ENCODE peak calls at places on chromosome 11, in five cellular contexts. A, E, R, Z and D are unnamed samples.

GRCh38 chr11:129374081-129374992 is 1.3 kb upstream of the BARX2 start:
- DNase-seq in R (no peak), Z (no peak), E (no peak), A (no peak), D (no peak)

GRCh38 chr11:64164392-64165312 is 1.3 kb downstream of the MACROD1 start:
- DNase-seq in R (no peak), Z (no peak), A (no peak), E (no peak), D (no peak)

GRCh38 chr11:106399075-106399500 is 321.6 kb downstream of the AASDHPPT start:
- DNase-seq in Z (peak), R (peak), A (no peak), E (no peak), D (no peak)

GRCh38 chr11:56396047-56396446 is 16.4 kb upstream of the OR5AL1 start:
- DNase-seq in R (no peak), E (no peak), Z (no peak), A (no peak), D (no peak)

GRCh38 chr11:17598700-17599459 is 51.8 kb downstream of the OTOG start:
- DNase-seq in R (peak), Z (peak), A (peak), E (peak), D (no peak)

GRCh38 chr11:41917900-41918299 is 458.4 kb upstream of the LRRC4C start:
- DNase-seq in E (no peak), A (no peak), Z (peak), R (no peak), D (no peak)

GRCh38 chr11:32162906-32163305 is 72.0 kb downstream of the RCN1 start:
- DNase-seq in E (no peak), A (no peak), Z (no peak), R (no peak), D (no peak)

GRCh38 chr11:128238521-128239222 is 348.7 kb downstream of the ETS1 start:
- DNase-seq in A (no peak), Z (no peak), R (no peak), E (no peak), D (no peak)

GRCh38 chr11:111870522-111870886 is 877 bp downstream of the ALG9 start:
- DNase-seq in E (no peak), Z (no peak), A (no peak), R (no peak), D (no peak)

GRCh38 chr11:83287631-83288030 is 1.5 kb upstream of the CCDC90B start:
- DNase-seq in R (no peak), E (no peak), A (no peak), Z (no peak), D (no peak)

GRCh38 chr11:12797996-12798395 is 123.8 kb downstream of the TEAD1 start:
- DNase-seq in E (no peak), R (no peak), A (no peak), Z (no peak), D (no peak)

GRCh38 chr11:62902932-62903331 is 18.2 kb downstream of the CHRM1 start:
- DNase-seq in R (no peak), E (no peak), Z (no peak), A (no peak), D (no peak)

GRCh38 chr11:73201249-73201648 is 16.8 kb upstream of the P2RY2 start:
- DNase-seq in A (no peak), Z (peak), E (no peak), R (peak), D (no peak)

GRCh38 chr11:90747057-90747456 is 524.2 kb upstream of the CHORDC1 start:
- DNase-seq in A (no peak), R (peak), Z (no peak), E (no peak), D (no peak)

GRCh38 chr11:129861702-129862107 is 33.7 kb downstream of the NFRKB start:
- DNase-seq in E (no peak), R (peak), A (no peak), Z (no peak), D (no peak)

GRCh38 chr11:93734427-93735222 is 6.7 kb downstream of the TAF1D start:
- DNase-seq in E (no peak), A (no peak), R (no peak), Z (no peak), D (no peak)

GRCh38 chr11:125514336-125515101 is 18.5 kb upstream of the FEZ1 start:
- DNase-seq in R (peak), A (peak), E (no peak), Z (no peak), D (no peak)
- H3K27ac ChIP-seq in R (no peak), A (peak), E (peak), Z (no peak), D (no peak)

GRCh38 chr11:120173771-120174170 is 35.9 kb upstream of the TRIM29 start:
- DNase-seq in R (peak), Z (no peak), E (no peak), A (no peak), D (no peak)

GRCh38 chr11:120172054-120172881 is 34.4 kb upstream of the TRIM29 start:
- DNase-seq in Z (peak), R (peak), A (peak), E (peak), D (peak)

GRCh38 chr11:120178441-120179070 is 32.3 kb upstream of the OAF start:
- DNase-seq in A (no peak), R (no peak), Z (peak), E (no peak), D (no peak)

GRCh38 chr11:120172921-120173705 is 35.2 kb upstream of the TRIM29 start:
- DNase-seq in R (no peak), A (no peak), E (no peak), Z (peak), D (no peak)

DNA sequence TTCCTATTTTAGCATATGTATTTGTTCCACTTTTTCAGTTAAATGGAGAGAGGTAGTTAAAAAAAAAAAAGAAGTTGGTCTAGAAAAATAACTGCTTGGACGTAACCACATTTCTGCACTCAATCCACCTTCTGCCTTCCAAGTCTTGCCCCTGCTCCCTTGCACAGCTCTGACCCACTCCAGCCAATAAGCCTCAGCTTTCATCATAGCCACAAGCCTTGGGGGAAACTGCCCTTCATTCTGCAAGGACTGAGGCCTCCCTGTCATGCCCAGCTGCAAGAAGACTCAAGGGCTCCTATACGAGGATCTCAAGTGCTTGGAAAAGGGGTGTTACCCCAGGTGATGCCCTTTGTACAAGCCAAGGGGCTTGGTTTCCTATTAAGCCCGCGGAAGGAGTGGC is 36.0 kb upstream of the OAF start:
- DNase-seq in A (no peak), R (no peak), E (no peak), Z (no peak), D (no peak)
- H3K27ac ChIP-seq in A (no peak), R (no peak), E (no peak), Z (no peak), D (no peak)

DNA sequence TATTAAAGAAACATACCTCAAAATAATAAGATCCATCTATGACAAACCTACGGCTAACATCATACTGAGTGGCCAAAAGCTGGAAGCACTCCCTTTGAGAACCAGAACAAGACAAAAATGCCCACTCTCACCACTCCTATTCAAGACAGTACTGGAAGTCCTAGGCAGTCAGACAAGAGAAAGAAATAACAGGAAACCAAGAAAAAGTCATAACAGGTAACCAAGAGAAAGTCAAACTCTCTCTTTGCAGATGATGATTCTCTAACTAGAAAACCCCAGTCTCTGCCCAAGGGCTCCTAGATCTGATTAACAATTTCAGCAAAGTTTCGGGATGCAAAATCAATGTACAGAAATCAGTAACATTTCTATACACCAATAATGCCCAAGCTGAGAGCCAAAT is 35.6 kb downstream of the TMEM123 start:
- DNase-seq in R (no peak), E (no peak), Z (no peak), A (no peak), D (no peak)
- H3K27ac ChIP-seq in R (no peak), E (no peak), Z (no peak), A (no peak), D (peak)

GRCh38 chr11:48090174-48090573 is 109.8 kb downstream of the PTPRJ start:
- DNase-seq in E (no peak), Z (no peak), R (no peak), A (no peak), D (no peak)
- H3K27ac ChIP-seq in E (peak), Z (no peak), R (no peak), A (no peak), D (no peak)